ENCODE peak calls at places on chromosomes 5 and 9, in eight cellular contexts. N is NCI-H1105 treated with DMSO at 0.1 percent for 48 hours; R is pons; E is HCT116; L is GM23248; J is activated CD4-positive, alpha-beta T cell treated with anti-CD3 and anti-CD28 coated beads for 1 hour; Q is NCI-H345; Z is stimulated activated CD8-positive, alpha-beta memory T cell treated with anti-CD3 and anti-CD28 coated beads, Interleukin-4, amount 100 ng/mL, for 4 hours. K is an unnamed sample.

GRCh38 chr5:13814293-13814692 is 130.2 kb downstream of the DNAH5 start:
- DNase-seq in J (no peak), E (no peak), Q (no peak), L (peak; percentile 27), N (peak; percentile 35), Z (no peak), R (no peak), K (peak; percentile 33)

GRCh38 chr5:96663608-96664007 is 1.4 kb downstream of the CAST start:
- DNase-seq in L (peak; percentile 34), E (no peak), R (no peak), Q (no peak), N (no peak), Z (no peak), J (no peak), K (no peak)

GRCh38 chr5:108382784-108383358 is 973 bp upstream of the FBXL17 start:
- DNase-seq in N (no peak), L (peak; percentile 62), J (no peak), R (no peak), Z (no peak), Q (no peak), E (no peak), K (peak; percentile 23)

GRCh38 chr9:88641471-88642240 is 106.7 kb downstream of the NXNL2 start:
- DNase-seq in N (no peak), J (no peak), Q (no peak), R (no peak), L (peak; percentile 75), Z (no peak), E (no peak), K (no peak)

GRCh38 chr9:128792134-128792533 is 5.1 kb downstream of the TBC1D13 start:
- DNase-seq in L (no peak), E (no peak), N (no peak), R (no peak), J (no peak), Q (no peak), Z (no peak), K (no peak)

GRCh38 chr9:5910413-5911057 is 19.8 kb downstream of the MLANA start:
- DNase-seq in R (no peak), J (no peak), Q (no peak), L (peak; percentile 23), Z (no peak), N (no peak), E (no peak), K (no peak)

GRCh38 chr5:107929080-107929479 is 258.3 kb upstream of the EFNA5 start:
- DNase-seq in E (no peak), Z (no peak), J (no peak), Q (no peak), L (no peak), N (no peak), R (no peak), K (no peak)

GRCh38 chr9:125332527-125332926 is 70.9 kb downstream of the GAPVD1 start:
- DNase-seq in Q (no peak), N (no peak), R (no peak), E (no peak), L (no peak), J (no peak), Z (no peak), K (no peak)

GRCh38 chr5:6633469-6634326 is 458 bp downstream of the SRD5A1 start:
- DNase-seq in J (no peak), E (no peak), Q (peak; percentile 67), N (no peak), L (peak; percentile 80), Z (no peak), R (no peak), K (no peak)

GRCh38 chr9:73782166-73782565 is 630.5 kb downstream of the ANXA1 start:
- DNase-seq in E (no peak), Q (no peak), J (no peak), L (peak; percentile 12), R (no peak), N (no peak), Z (no peak), K (peak; percentile 46)

GRCh38 chr5:73796164-73797141 is 170.5 kb downstream of the ARHGEF28 start:
- DNase-seq in Z (no peak), R (no peak), L (peak; percentile 96), Q (peak; percentile 7), N (no peak), J (no peak), E (no peak), K (peak; percentile 98)